ENCODE peak calls at places on chromosome 10, in eight cellular contexts. B is IMR-90, O is HCT116, M is body of pancreas, T is A549, W is HepG2, P is right lobe of liver, C is GM12878. D is an unnamed sample.

GRCh38 chr10:124125305-124126116 is 32.1 kb upstream of the CHST15 start:
- ATAC-seq in B (no peak), O (peak), M (peak), T (peak), W (peak), P (no peak), C (peak), D (no peak)

GRCh38 chr10:91380873-91381561 is 29.1 kb upstream of the HECTD2 start:
- ATAC-seq in B (no peak), O (no peak), M (peak), T (no peak), W (peak), P (no peak), C (no peak), D (no peak)

GRCh38 chr10:16967000-16967865 is 150.0 kb upstream of the RSU1 start:
- ATAC-seq in B (peak), O (no peak), M (no peak), T (no peak), W (no peak), P (no peak), C (no peak), D (no peak)

GRCh38 chr10:116627386-116627933 is 6.7 kb downstream of the PNLIPRP2 start:
- ATAC-seq in B (peak), O (peak), M (peak), T (peak), W (peak), P (peak), C (no peak), D (no peak)

GRCh38 chr10:74040200-74041126 is 42.5 kb downstream of the VCL start:
- ATAC-seq in B (no peak), O (no peak), M (no peak), T (peak), W (no peak), P (no peak), C (no peak), D (no peak)

GRCh38 chr10:4776234-4776638 is 49.8 kb upstream of the AKR1E2 start:
- ATAC-seq in B (no peak), O (peak), M (no peak), T (peak), W (no peak), P (no peak), C (peak), D (no peak)

GRCh38 chr10:95413608-95414007 is 122.8 kb upstream of the PDLIM1 start:
- ATAC-seq in B (no peak), O (no peak), M (no peak), T (no peak), W (no peak), P (no peak), C (no peak), D (no peak)

GRCh38 chr10:80164596-80164995 is 32.1 kb downstream of the PLAC9 start:
- ATAC-seq in B (no peak), O (no peak), M (no peak), T (no peak), W (no peak), P (no peak), C (no peak), D (no peak)

GRCh38 chr10:79185067-79185774 is 116.5 kb downstream of the ZMIZ1 start:
- ATAC-seq in B (peak), O (no peak), M (no peak), T (no peak), W (peak), P (peak), C (no peak), D (no peak)

GRCh38 chr10:16975188-16975587 is 154.4 kb downstream of the CUBN start:
- ATAC-seq in B (no peak), O (no peak), M (no peak), T (no peak), W (no peak), P (no peak), C (no peak), D (no peak)

GRCh38 chr10:62050941-62051433 is 149.5 kb downstream of the ARID5B start:
- ATAC-seq in B (peak), O (no peak), M (peak), T (peak), W (no peak), P (peak), C (peak), D (peak)

GRCh38 chr10:127398140-127398966 is 150.8 kb upstream of the NPS start:
- ATAC-seq in B (peak), O (no peak), M (no peak), T (no peak), W (no peak), P (no peak), C (no peak), D (no peak)

GRCh38 chr10:117320050-117320665 is 55.1 kb downstream of the PDZD8 start:
- ATAC-seq in B (peak), O (peak), M (no peak), T (peak), W (peak), P (peak), C (peak), D (no peak)

GRCh38 chr10:114024876-114025609 is 18.6 kb upstream of the ADRB1 start:
- ATAC-seq in B (no peak), O (no peak), M (no peak), T (no peak), W (no peak), P (peak), C (peak), D (no peak)

GRCh38 chr10:126250527-126251310 is 137.6 kb downstream of the ADAM12 start:
- ATAC-seq in B (no peak), O (no peak), M (no peak), T (no peak), W (no peak), P (no peak), C (no peak), D (no peak)

GRCh38 chr10:78272329-78272728 is 238.7 kb downstream of the RPS24 start:
- ATAC-seq in B (no peak), O (no peak), M (no peak), T (no peak), W (no peak), P (no peak), C (no peak), D (no peak)

GRCh38 chr10:22723783-22724182 is 9.4 kb upstream of the PIP4K2A start:
- ATAC-seq in B (no peak), O (no peak), M (no peak), T (no peak), W (no peak), P (no peak), C (peak), D (no peak)

GRCh38 chr10:78805176-78805575 is 263.6 kb upstream of the ZMIZ1 start:
- ATAC-seq in B (peak), O (no peak), M (peak), T (no peak), W (no peak), P (peak), C (no peak), D (peak)

GRCh38 chr10:112874982-112875381 is 75.1 kb upstream of the TCF7L2 start:
- ATAC-seq in B (no peak), O (peak), M (no peak), T (no peak), W (no peak), P (no peak), C (no peak), D (no peak)

GRCh38 chr10:3136763-3137611 is 35.6 kb downstream of the PITRM1 start:
- ATAC-seq in B (no peak), O (no peak), M (peak), T (no peak), W (no peak), P (no peak), C (no peak), D (peak)

GRCh38 chr10:33326897-33327296 is 7.6 kb downstream of the NRP1 start:
- ATAC-seq in B (peak), O (no peak), M (no peak), T (no peak), W (peak), P (peak), C (no peak), D (peak)

GRCh38 chr10:133104076-133104965 is 16.6 kb downstream of the ADGRA1 start:
- ATAC-seq in B (no peak), O (no peak), M (no peak), T (peak), W (no peak), P (no peak), C (no peak), D (no peak)

GRCh38 chr10:98144985-98145384 is 10.5 kb downstream of the R3HCC1L start:
- ATAC-seq in B (no peak), O (no peak), M (peak), T (no peak), W (no peak), P (no peak), C (no peak), D (no peak)

GRCh38 chr10:94357193-94357592 is 5.5 kb downstream of the NOC3L start:
- ATAC-seq in B (no peak), O (no peak), M (no peak), T (no peak), W (no peak), P (no peak), C (peak), D (no peak)

GRCh38 chr10:3926675-3927525 is 141.9 kb upstream of the KLF6 start:
- ATAC-seq in B (no peak), O (no peak), M (peak), T (no peak), W (no peak), P (no peak), C (no peak), D (peak)

GRCh38 chr10:63976538-63976937 is 455.3 kb downstream of the REEP3 start:
- ATAC-seq in B (peak), O (peak), M (peak), T (peak), W (peak), P (peak), C (peak), D (no peak)

DNA sequence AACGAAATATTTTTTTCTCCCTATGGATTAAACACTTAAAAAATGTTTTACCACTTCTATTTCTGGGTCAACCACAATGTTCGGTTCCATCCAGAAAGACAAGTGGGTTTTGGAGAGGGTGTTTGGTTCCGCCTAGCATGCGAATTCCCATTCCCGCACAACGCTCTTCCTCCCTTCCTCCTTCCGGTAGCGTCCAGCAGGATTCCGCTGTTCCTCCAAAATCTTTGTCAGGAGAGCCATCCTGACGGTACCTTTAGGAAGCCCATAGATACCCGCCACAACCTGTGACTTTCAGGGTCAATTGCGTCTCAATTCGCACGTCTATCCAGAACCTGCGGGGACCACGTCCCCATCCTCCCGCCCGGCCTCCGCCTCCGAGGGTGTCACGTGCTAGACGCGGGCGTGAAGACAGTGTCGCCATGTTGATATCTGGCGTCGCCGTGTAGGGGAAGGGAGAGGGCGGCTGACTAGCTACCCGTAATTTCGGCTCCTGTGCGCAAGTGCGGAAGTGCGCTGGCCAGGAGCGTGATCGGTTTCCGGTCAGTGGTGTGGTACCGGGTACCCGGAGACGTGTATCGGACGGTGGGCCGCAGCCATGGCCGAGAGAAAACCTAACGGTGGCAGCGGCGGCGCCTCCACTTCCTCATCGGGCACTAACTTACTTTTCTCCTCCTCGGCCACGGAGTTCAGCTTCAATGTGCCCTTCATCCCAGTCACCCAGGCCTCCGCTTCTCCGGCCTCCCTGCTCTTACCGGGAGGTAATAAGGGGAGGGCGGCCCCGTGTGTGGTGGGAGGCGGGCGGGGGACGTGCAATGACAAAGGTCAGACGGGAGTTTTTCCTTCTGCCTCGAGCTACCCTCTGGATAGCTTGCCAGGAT is at the start of gene SEC23IP:
- ATAC-seq in B (peak), O (peak), M (peak), T (peak), W (peak), P (peak), C (peak), D (peak)
- TF ChIP-seq POLR2A in B (peak), O (peak), M (peak), T (peak), W (peak), P (peak), C (peak), D (peak)

DNA sequence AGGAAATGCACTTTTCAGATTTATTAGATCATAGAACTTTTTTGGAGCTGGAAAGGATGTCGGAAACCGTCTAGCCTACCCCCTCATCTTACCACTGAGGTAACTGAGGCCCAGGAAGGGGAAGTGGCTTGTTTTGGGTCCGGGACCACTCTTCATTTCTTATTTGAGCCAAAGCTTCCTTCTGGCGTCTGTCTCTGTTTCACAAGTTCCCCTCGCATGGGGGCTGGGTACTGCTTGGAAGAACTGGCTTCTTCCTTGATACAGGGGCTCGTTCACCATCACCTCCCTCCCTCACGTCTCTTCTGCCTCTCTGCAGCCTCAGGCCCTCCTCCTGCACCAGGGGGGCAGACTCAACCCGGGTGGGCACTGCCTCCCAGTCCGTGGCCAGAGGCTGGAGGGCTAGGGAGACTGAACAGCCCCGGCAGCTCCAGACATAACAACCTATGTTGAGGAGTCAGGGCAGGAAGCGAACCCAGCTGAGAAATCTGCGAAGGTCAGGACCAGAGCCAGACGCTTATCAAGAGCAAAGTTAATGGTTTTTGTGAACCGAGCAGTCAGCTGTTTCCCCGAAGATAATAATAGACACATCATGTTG is 12.9 kb downstream of the HTRA1 start:
- ATAC-seq in B (no peak), O (no peak), M (no peak), T (no peak), W (no peak), P (peak), C (no peak), D (no peak)
- TF ChIP-seq POLR2A in B (no peak), O (no peak), M (no peak), T (no peak), W (no peak), P (no peak), C (no peak), D (no peak)

DNA sequence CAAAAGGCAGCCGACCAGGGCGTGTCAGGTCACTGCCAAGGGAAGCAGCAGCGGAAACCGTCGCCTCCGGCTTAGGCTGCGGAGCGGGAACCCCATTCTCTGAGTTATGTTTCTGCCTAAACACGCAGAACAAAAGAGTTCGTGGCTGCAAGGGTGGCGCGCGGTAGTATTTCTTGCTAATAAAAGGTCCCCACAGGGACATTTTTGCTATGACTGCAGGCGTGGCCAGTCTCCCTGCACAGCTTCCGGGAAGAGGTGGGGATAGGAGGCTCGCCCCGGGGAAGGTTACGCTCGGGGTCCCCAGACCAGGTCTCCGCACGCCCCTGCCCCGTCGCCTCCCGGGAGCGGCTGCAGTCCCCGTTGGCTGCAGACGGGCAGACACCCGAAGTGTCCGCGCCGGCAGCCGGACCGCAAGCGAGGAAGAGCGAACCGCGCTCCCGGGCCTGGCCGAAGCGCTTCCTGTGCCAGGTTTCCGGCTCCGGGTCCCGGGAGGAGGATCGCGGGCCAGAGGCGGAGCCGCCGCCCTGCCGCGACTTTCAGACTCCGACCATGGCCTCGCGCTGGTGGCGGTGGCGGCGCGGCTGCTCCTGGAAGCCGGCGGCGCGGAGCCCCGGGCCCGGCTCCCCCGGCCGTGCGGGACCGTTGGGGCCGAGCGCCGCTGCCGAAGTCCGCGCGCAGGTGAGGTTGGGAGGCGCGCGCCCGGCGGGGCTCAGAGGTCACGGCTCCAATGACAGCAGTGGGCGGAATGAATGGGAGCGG is at the start of gene PDSS1:
- ATAC-seq in B (peak), O (peak), M (peak), T (peak), W (peak), P (peak), C (peak), D (peak)
- TF ChIP-seq POLR2A in B (no peak), O (no peak), M (peak), T (peak), W (peak), P (peak), C (peak), D (peak)

DNA sequence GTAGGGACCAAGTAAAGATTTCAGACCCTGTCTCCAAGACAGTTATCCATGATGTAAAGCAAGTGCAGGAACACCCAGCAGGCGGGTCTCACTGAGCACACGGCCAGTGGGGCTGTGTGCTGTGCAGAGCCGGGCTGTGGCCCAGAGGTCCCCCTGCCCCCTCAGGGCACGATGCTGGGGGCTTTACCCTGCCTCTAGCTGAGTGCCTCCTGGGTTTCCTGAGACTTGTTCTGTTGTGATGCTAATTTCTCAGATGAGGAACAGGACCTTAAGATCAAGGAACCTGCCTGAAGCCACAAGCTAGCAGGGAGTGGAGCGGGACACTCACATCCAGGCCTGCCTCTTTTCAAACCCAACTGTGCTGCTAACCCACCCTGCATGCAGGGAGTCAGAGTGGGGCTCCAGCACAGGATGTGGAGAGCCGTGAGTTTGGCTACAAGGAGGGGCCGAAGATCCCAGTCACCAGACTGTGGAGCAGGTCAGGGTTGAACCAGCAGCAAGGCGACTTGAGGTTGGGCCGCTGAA is 76.1 kb upstream of the LYZL2 start:
- ATAC-seq in B (no peak), O (no peak), M (no peak), T (peak), W (peak), P (peak), C (peak), D (no peak)
- TF ChIP-seq POLR2A in B (no peak), O (no peak), M (no peak), T (no peak), W (no peak), P (no peak), C (peak), D (no peak)

DNA sequence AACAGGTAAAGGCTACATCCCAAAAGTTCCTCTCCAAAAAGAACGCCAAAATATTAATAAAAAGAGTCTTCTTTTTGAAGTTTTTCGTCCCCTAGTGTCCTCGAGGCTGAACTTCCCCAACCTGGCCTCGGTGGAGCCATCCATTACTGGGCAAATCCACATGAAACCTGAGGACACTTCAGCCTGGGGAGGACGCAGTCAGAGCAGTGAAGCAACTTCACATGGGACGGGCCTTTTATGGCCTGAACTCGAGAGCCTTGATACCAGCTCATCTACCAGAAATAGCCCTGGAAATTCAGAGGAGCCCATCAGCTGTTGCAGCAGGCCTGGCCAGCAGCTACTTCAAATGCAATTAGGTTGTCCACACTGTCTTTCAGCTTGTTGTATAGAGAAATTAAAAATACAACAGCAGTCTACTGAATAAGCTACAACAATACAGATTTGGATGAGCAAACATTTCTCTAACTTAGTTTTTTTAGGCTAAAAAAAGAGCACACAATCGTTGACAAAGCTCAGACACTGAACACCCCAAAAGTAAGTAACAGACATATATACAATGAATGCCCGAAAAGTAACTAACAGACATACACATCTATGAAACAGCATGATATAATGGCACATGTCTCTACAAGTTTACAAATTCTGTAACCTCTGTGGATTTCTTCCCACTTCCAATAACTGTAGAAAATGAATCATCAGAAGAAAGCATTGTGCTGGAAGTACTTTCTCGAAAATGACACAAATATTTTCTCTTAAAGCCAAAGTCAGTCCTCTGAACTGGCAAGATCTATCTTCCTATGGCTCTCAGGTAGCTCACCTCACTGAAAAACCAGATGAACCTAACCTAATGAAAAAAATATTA is at the start of gene SVIL:
- ATAC-seq in B (peak), O (peak), M (peak), T (peak), W (peak), P (peak), C (peak), D (peak)
- TF ChIP-seq POLR2A in B (no peak), O (no peak), M (no peak), T (no peak), W (no peak), P (no peak), C (no peak), D (peak)

GRCh38 chr10:86400705-86401587 is 34.4 kb upstream of the GRID1 start:
- ATAC-seq in B (peak), O (peak), M (peak), T (peak), W (peak), P (peak), C (peak), D (peak)
- TF ChIP-seq POLR2A in B (no peak), O (no peak), M (peak), T (no peak), W (no peak), P (no peak), C (peak), D (no peak)

GRCh38 chr10:110834622-110835219 is 37.0 kb upstream of the PDCD4 start:
- ATAC-seq in B (peak), O (no peak), M (peak), T (no peak), W (peak), P (no peak), C (no peak), D (peak)
- TF ChIP-seq POLR2A in B (no peak), O (no peak), M (peak), T (no peak), W (no peak), P (no peak), C (no peak), D (no peak)

D was measured in gastroesophageal sphincter.